ENCODE peak calls at places on chromosomes 1 and 21, in six cellular contexts. One of them, this sample, is unnamed.

GRCh38 chr1:178397678-178398077 is 99.1 kb downstream of the CLEC20A start:
- DNase-seq in IMR-90: peak; percentile 37
- DNase-seq in H9: no peak
- DNase-seq in neuronal stem cell: no peak
- DNase-seq in H1: no peak
- DNase-seq in trophoblast cell: no peak
- DNase-seq in this sample: peak; percentile 46

GRCh38 chr1:212703991-212704564 is 4.4 kb upstream of the BATF3 start:
- DNase-seq in IMR-90: no peak
- DNase-seq in H9: no peak
- DNase-seq in neuronal stem cell: no peak
- DNase-seq in H1: no peak
- DNase-seq in trophoblast cell: no peak
- DNase-seq in this sample: no peak

GRCh38 chr1:4323309-4323708 is 331.1 kb upstream of the AJAP1 start:
- DNase-seq in IMR-90: no peak
- DNase-seq in H9: no peak
- DNase-seq in neuronal stem cell: no peak
- DNase-seq in H1: no peak
- DNase-seq in trophoblast cell: no peak
- DNase-seq in this sample: no peak

GRCh38 chr1:110465814-110466380 is 14.9 kb downstream of the PROK1 start:
- DNase-seq in IMR-90: no peak
- DNase-seq in H9: no peak
- DNase-seq in neuronal stem cell: no peak
- DNase-seq in H1: no peak
- DNase-seq in trophoblast cell: no peak
- DNase-seq in this sample: no peak

GRCh38 chr1:160081261-160081936 is at the start of gene KCNJ9:
- DNase-seq in IMR-90: no peak
- DNase-seq in H9: no peak
- DNase-seq in neuronal stem cell: no peak
- DNase-seq in H1: no peak
- DNase-seq in trophoblast cell: no peak
- DNase-seq in this sample: peak; percentile 20

GRCh38 chr1:226945106-226945857 is 5.2 kb downstream of the COQ8A start:
- DNase-seq in IMR-90: no peak
- DNase-seq in H9: peak; percentile 53
- DNase-seq in neuronal stem cell: no peak
- DNase-seq in H1: no peak
- DNase-seq in trophoblast cell: no peak
- DNase-seq in this sample: no peak

GRCh38 chr1:34681481-34682451 is 73.1 kb upstream of the GJB5 start:
- DNase-seq in IMR-90: peak; percentile 28
- DNase-seq in H9: peak; percentile 86
- DNase-seq in neuronal stem cell: peak; percentile 44
- DNase-seq in H1: peak; percentile 38
- DNase-seq in trophoblast cell: peak; percentile 82
- DNase-seq in this sample: peak; percentile 0

GRCh38 chr1:230752407-230752806 is 5.2 kb downstream of the CAPN9 start:
- DNase-seq in IMR-90: no peak
- DNase-seq in H9: peak; percentile 70
- DNase-seq in neuronal stem cell: no peak
- DNase-seq in H1: no peak
- DNase-seq in trophoblast cell: no peak
- DNase-seq in this sample: no peak

GRCh38 chr1:1114431-1114830 is 1.5 kb downstream of the C1orf159 start:
- DNase-seq in IMR-90: no peak
- DNase-seq in H9: no peak
- DNase-seq in neuronal stem cell: no peak
- DNase-seq in H1: no peak
- DNase-seq in trophoblast cell: no peak
- DNase-seq in this sample: no peak

GRCh38 chr1:201790261-201790660 is 38.7 kb upstream of the IPO9 start:
- DNase-seq in IMR-90: peak; percentile 63
- DNase-seq in H9: no peak
- DNase-seq in neuronal stem cell: no peak
- DNase-seq in H1: no peak
- DNase-seq in trophoblast cell: no peak
- DNase-seq in this sample: peak; percentile 71

GRCh38 chr1:36151845-36152203 is 2.5 kb upstream of the TRAPPC3 start:
- DNase-seq in IMR-90: no peak
- DNase-seq in H9: no peak
- DNase-seq in neuronal stem cell: no peak
- DNase-seq in H1: no peak
- DNase-seq in trophoblast cell: no peak
- DNase-seq in this sample: no peak

GRCh38 chr1:203490607-203491006 is 3.3 kb upstream of the OPTC start:
- DNase-seq in IMR-90: no peak
- DNase-seq in H9: no peak
- DNase-seq in neuronal stem cell: no peak
- DNase-seq in H1: no peak
- DNase-seq in trophoblast cell: no peak
- DNase-seq in this sample: no peak

GRCh38 chr1:116666747-116667576 is 571 bp downstream of the IGSF3 start:
- DNase-seq in IMR-90: no peak
- DNase-seq in H9: no peak
- DNase-seq in neuronal stem cell: peak; percentile 24
- DNase-seq in H1: no peak
- DNase-seq in trophoblast cell: peak; percentile 52
- DNase-seq in this sample: no peak

GRCh38 chr1:201481761-201482493 is 12.9 kb upstream of the PHLDA3 start:
- DNase-seq in IMR-90: peak; percentile 73
- DNase-seq in H9: peak; percentile 97
- DNase-seq in neuronal stem cell: peak; percentile 76
- DNase-seq in H1: peak; percentile 88
- DNase-seq in trophoblast cell: peak; percentile 90
- DNase-seq in this sample: peak; percentile 84

GRCh38 chr1:193884848-193885558 is 698.6 kb upstream of the B3GALT2 start:
- DNase-seq in IMR-90: no peak
- DNase-seq in H9: peak; percentile 69
- DNase-seq in neuronal stem cell: no peak
- DNase-seq in H1: no peak
- DNase-seq in trophoblast cell: no peak
- DNase-seq in this sample: no peak

GRCh38 chr1:15028117-15028516 is 125.4 kb upstream of the TMEM51 start:
- DNase-seq in IMR-90: peak; percentile 85
- DNase-seq in H9: no peak
- DNase-seq in neuronal stem cell: peak; percentile 39
- DNase-seq in H1: no peak
- DNase-seq in trophoblast cell: peak; percentile 95
- DNase-seq in this sample: peak; percentile 66

GRCh38 chr21:46069166-46069565 is 28.7 kb upstream of the COL6A2 start:
- DNase-seq in IMR-90: no peak
- DNase-seq in H9: no peak
- DNase-seq in neuronal stem cell: no peak
- DNase-seq in H1: no peak
- DNase-seq in trophoblast cell: no peak
- DNase-seq in this sample: no peak

GRCh38 chr1:27348861-27349783 is 7.3 kb downstream of the SYTL1 start:
- DNase-seq in IMR-90: no peak
- DNase-seq in H9: peak; percentile 86
- DNase-seq in neuronal stem cell: peak; percentile 56
- DNase-seq in H1: no peak
- DNase-seq in trophoblast cell: peak; percentile 74
- DNase-seq in this sample: no peak

GRCh38 chr1:66251521-66251920 is 282.4 kb upstream of the SGIP1 start:
- DNase-seq in IMR-90: no peak
- DNase-seq in H9: peak; percentile 45
- DNase-seq in neuronal stem cell: no peak
- DNase-seq in H1: no peak
- DNase-seq in trophoblast cell: no peak
- DNase-seq in this sample: peak; percentile 29

GRCh38 chr1:29679828-29680558 is 443.7 kb downstream of the PTPRU start:
- DNase-seq in IMR-90: no peak
- DNase-seq in H9: peak; percentile 10
- DNase-seq in neuronal stem cell: no peak
- DNase-seq in H1: no peak
- DNase-seq in trophoblast cell: no peak
- DNase-seq in this sample: no peak

GRCh38 chr1:41327383-41327999 is 33.7 kb upstream of the FOXO6 start:
- DNase-seq in IMR-90: no peak
- DNase-seq in H9: no peak
- DNase-seq in neuronal stem cell: no peak
- DNase-seq in H1: no peak
- DNase-seq in trophoblast cell: no peak
- DNase-seq in this sample: no peak

GRCh38 chr1:13725714-13726175 is 25.8 kb downstream of the PRDM2 start:
- DNase-seq in IMR-90: peak; percentile 25
- DNase-seq in H9: no peak
- DNase-seq in neuronal stem cell: no peak
- DNase-seq in H1: no peak
- DNase-seq in trophoblast cell: peak; percentile 98
- DNase-seq in this sample: peak; percentile 21

GRCh38 chr1:151165738-151166505 is at the start of the genes LYSMD1 and SCNM1:
- DNase-seq in IMR-90: peak; percentile 99
- DNase-seq in H9: peak; percentile 98
- DNase-seq in neuronal stem cell: peak; percentile 95
- DNase-seq in H1: peak; percentile 93
- DNase-seq in trophoblast cell: peak; percentile 100
- DNase-seq in this sample: peak; percentile 99

GRCh38 chr1:47624531-47624930 is 186.7 kb downstream of the FOXD2 start:
- DNase-seq in IMR-90: no peak
- DNase-seq in H9: peak; percentile 81
- DNase-seq in neuronal stem cell: no peak
- DNase-seq in H1: peak; percentile 29
- DNase-seq in trophoblast cell: no peak
- DNase-seq in this sample: no peak

GRCh38 chr1:206566976-206567375 is 45.3 kb downstream of the EIF2D start:
- DNase-seq in IMR-90: no peak
- DNase-seq in H9: no peak
- DNase-seq in neuronal stem cell: no peak
- DNase-seq in H1: no peak
- DNase-seq in trophoblast cell: no peak
- DNase-seq in this sample: no peak

GRCh38 chr1:212290608-212291007 is 5.4 kb downstream of the PPP2R5A start:
- DNase-seq in IMR-90: peak; percentile 43
- DNase-seq in H9: no peak
- DNase-seq in neuronal stem cell: no peak
- DNase-seq in H1: no peak
- DNase-seq in trophoblast cell: peak; percentile 35
- DNase-seq in this sample: no peak

GRCh38 chr1:24793762-24794161 is 48.5 kb downstream of the CLIC4 start:
- DNase-seq in IMR-90: peak; percentile 90
- DNase-seq in H9: no peak
- DNase-seq in neuronal stem cell: no peak
- DNase-seq in H1: no peak
- DNase-seq in trophoblast cell: peak; percentile 88
- DNase-seq in this sample: peak; percentile 88

GRCh38 chr1:8061210-8061609 is 35.1 kb upstream of the ERRFI1 start:
- DNase-seq in IMR-90: peak; percentile 97
- DNase-seq in H9: no peak
- DNase-seq in neuronal stem cell: no peak
- DNase-seq in H1: no peak
- DNase-seq in trophoblast cell: peak; percentile 91
- DNase-seq in this sample: peak; percentile 96

GRCh38 chr1:175894543-175894942 is 151.1 kb upstream of the TNR start:
- DNase-seq in IMR-90: no peak
- DNase-seq in H9: no peak
- DNase-seq in neuronal stem cell: no peak
- DNase-seq in H1: no peak
- DNase-seq in trophoblast cell: no peak
- DNase-seq in this sample: no peak

GRCh38 chr1:223226271-223226670 is 83.2 kb upstream of the TLR5 start:
- DNase-seq in IMR-90: no peak
- DNase-seq in H9: peak; percentile 17
- DNase-seq in neuronal stem cell: no peak
- DNase-seq in H1: no peak
- DNase-seq in trophoblast cell: no peak
- DNase-seq in this sample: no peak

GRCh38 chr1:7554343-7555270 is 216.5 kb upstream of the VAMP3 start:
- DNase-seq in IMR-90: no peak
- DNase-seq in H9: no peak
- DNase-seq in neuronal stem cell: no peak
- DNase-seq in H1: no peak
- DNase-seq in trophoblast cell: no peak
- DNase-seq in this sample: no peak

GRCh38 chr1:25502957-25503356 is 40.4 kb upstream of the LDLRAP1 start:
- DNase-seq in IMR-90: peak; percentile 79
- DNase-seq in H9: no peak
- DNase-seq in neuronal stem cell: no peak
- DNase-seq in H1: no peak
- DNase-seq in trophoblast cell: no peak
- DNase-seq in this sample: peak; percentile 56

GRCh38 chr1:195766709-195767108 is 841.5 kb downstream of the KCNT2 start:
- DNase-seq in IMR-90: peak; percentile 43
- DNase-seq in H9: no peak
- DNase-seq in neuronal stem cell: no peak
- DNase-seq in H1: no peak
- DNase-seq in trophoblast cell: no peak
- DNase-seq in this sample: peak; percentile 38

GRCh38 chr1:199854681-199855321 is 172.7 kb upstream of the NR5A2 start:
- DNase-seq in IMR-90: no peak
- DNase-seq in H9: no peak
- DNase-seq in neuronal stem cell: no peak
- DNase-seq in H1: no peak
- DNase-seq in trophoblast cell: no peak
- DNase-seq in this sample: no peak
- H3K4me2 ChIP-seq in IMR-90: no peak overlapping the region
- H3K4me2 ChIP-seq in H9: no peak overlapping the region
- H3K4me2 ChIP-seq in neuronal stem cell: no peak overlapping the region
- H3K4me2 ChIP-seq in H1: no peak overlapping the region
- H3K4me2 ChIP-seq in trophoblast cell: no peak overlapping the region
- H3K4me2 ChIP-seq in this sample: no peak overlapping the region

GRCh38 chr1:219339466-219339865 is 165.8 kb downstream of the LYPLAL1 start:
- DNase-seq in IMR-90: peak; percentile 65
- DNase-seq in H9: no peak
- DNase-seq in neuronal stem cell: no peak
- DNase-seq in H1: no peak
- DNase-seq in trophoblast cell: no peak
- DNase-seq in this sample: no peak
- H3K14ac ChIP-seq in IMR-90: peak overlapping the region; percentile 18
- H3K14ac ChIP-seq in H9: no peak overlapping the region
- H3K14ac ChIP-seq in neuronal stem cell: no peak overlapping the region
- H3K14ac ChIP-seq in H1: no peak overlapping the region
- H3K14ac ChIP-seq in trophoblast cell: no peak overlapping the region
- H3K14ac ChIP-seq in this sample: no peak overlapping the region

GRCh38 chr1:173224887-173225280 is 17.8 kb upstream of the TNFSF4 start:
- DNase-seq in IMR-90: no peak
- DNase-seq in H9: no peak
- DNase-seq in neuronal stem cell: no peak
- DNase-seq in H1: no peak
- DNase-seq in trophoblast cell: no peak
- DNase-seq in this sample: no peak
- H3K4me2 ChIP-seq in IMR-90: no peak overlapping the region
- H3K4me2 ChIP-seq in H9: no peak overlapping the region
- H3K4me2 ChIP-seq in neuronal stem cell: no peak overlapping the region
- H3K4me2 ChIP-seq in H1: no peak overlapping the region
- H3K4me2 ChIP-seq in trophoblast cell: no peak overlapping the region
- H3K4me2 ChIP-seq in this sample: no peak overlapping the region

DNA sequence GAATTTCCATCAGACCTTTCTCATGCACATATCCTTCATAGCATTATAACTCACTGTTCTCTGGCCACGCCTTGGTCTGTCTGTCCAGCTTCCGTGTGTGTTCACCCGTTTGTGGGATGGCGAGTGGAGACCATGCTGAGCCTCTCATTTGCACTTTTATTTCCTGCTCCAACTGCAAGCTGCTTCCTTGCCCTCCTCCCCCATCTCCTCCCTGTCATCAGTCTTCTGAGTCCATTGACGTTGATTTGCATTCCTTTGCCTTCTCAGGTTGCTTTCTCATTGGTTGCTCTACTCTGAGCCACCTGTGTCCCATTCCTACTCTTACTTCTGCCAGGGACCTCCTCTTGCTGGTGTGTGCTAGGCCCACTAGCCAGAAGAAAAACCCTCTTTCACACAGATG is 146.4 kb downstream of the NOS1AP start:
- DNase-seq in IMR-90: no peak
- DNase-seq in H9: peak; percentile 43
- DNase-seq in neuronal stem cell: no peak
- DNase-seq in H1: no peak
- DNase-seq in trophoblast cell: no peak
- DNase-seq in this sample: no peak
- H3K14ac ChIP-seq in IMR-90: no peak overlapping the region
- H3K14ac ChIP-seq in H9: no peak overlapping the region
- H3K14ac ChIP-seq in neuronal stem cell: no peak overlapping the region
- H3K14ac ChIP-seq in H1: no peak overlapping the region
- H3K14ac ChIP-seq in trophoblast cell: no peak overlapping the region
- H3K14ac ChIP-seq in this sample: no peak overlapping the region

This sample was measured in mesenchymal stem cell.